ENCODE peak calls at places on chromosomes 12 and 14, in nine cellular contexts. One of them, this sample, is unnamed.

GRCh38 chr12:52018448-52019122 is 11.8 kb downstream of the TAMALIN start:
- DNase-seq in lung: no peak
- DNase-seq in astrocyte of the spinal cord: no peak
- DNase-seq in small intestine: no peak
- DNase-seq in neuronal stem cell: no peak
- DNase-seq in IMR-90: no peak
- DNase-seq in transverse colon: no peak
- DNase-seq in CD8-positive, alpha-beta memory T cell: no peak
- DNase-seq in AG09309: no peak
- DNase-seq in this sample: no peak

GRCh38 chr12:124259168-124260066 is 35.5 kb upstream of the RFLNA start:
- DNase-seq in lung: no peak
- DNase-seq in astrocyte of the spinal cord: no peak
- DNase-seq in small intestine: peak; percentile 10
- DNase-seq in neuronal stem cell: no peak
- DNase-seq in IMR-90: no peak
- DNase-seq in transverse colon: no peak
- DNase-seq in CD8-positive, alpha-beta memory T cell: no peak
- DNase-seq in AG09309: no peak
- DNase-seq in this sample: no peak

GRCh38 chr14:104145826-104146642 is 7.6 kb downstream of the KIF26A start:
- DNase-seq in lung: no peak
- DNase-seq in astrocyte of the spinal cord: no peak
- DNase-seq in small intestine: no peak
- DNase-seq in neuronal stem cell: no peak
- DNase-seq in IMR-90: no peak
- DNase-seq in transverse colon: no peak
- DNase-seq in CD8-positive, alpha-beta memory T cell: no peak
- DNase-seq in AG09309: no peak
- DNase-seq in this sample: no peak

GRCh38 chr14:73231874-73232851 is 5.1 kb upstream of the PAPLN start:
- DNase-seq in lung: no peak
- DNase-seq in astrocyte of the spinal cord: no peak
- DNase-seq in small intestine: no peak
- DNase-seq in neuronal stem cell: no peak
- DNase-seq in IMR-90: no peak
- DNase-seq in transverse colon: no peak
- DNase-seq in CD8-positive, alpha-beta memory T cell: no peak
- DNase-seq in AG09309: no peak
- DNase-seq in this sample: no peak

GRCh38 chr12:71661977-71662522 is 1.6 kb downstream of the ZFC3H1 start:
- DNase-seq in lung: no peak
- DNase-seq in astrocyte of the spinal cord: peak; percentile 30
- DNase-seq in small intestine: peak; percentile 45
- DNase-seq in neuronal stem cell: no peak
- DNase-seq in IMR-90: peak; percentile 84
- DNase-seq in transverse colon: no peak
- DNase-seq in CD8-positive, alpha-beta memory T cell: no peak
- DNase-seq in AG09309: no peak
- DNase-seq in this sample: no peak

GRCh38 chr12:42237853-42238239 is 202 bp downstream of the YAF2 start:
- DNase-seq in lung: no peak
- DNase-seq in astrocyte of the spinal cord: no peak
- DNase-seq in small intestine: no peak
- DNase-seq in neuronal stem cell: no peak
- DNase-seq in IMR-90: no peak
- DNase-seq in transverse colon: no peak
- DNase-seq in CD8-positive, alpha-beta memory T cell: no peak
- DNase-seq in AG09309: no peak
- DNase-seq in this sample: no peak

GRCh38 chr12:75977952-75978671 is 53.5 kb downstream of the PHLDA1 start:
- DNase-seq in lung: peak; percentile 71
- DNase-seq in astrocyte of the spinal cord: peak; percentile 99
- DNase-seq in small intestine: peak; percentile 98
- DNase-seq in neuronal stem cell: peak; percentile 33
- DNase-seq in IMR-90: peak; percentile 100
- DNase-seq in transverse colon: peak; percentile 75
- DNase-seq in CD8-positive, alpha-beta memory T cell: peak; percentile 29
- DNase-seq in AG09309: peak; percentile 99
- DNase-seq in this sample: no peak

GRCh38 chr12:70576341-70577282 is 60.6 kb downstream of the PTPRB start:
- DNase-seq in lung: no peak
- DNase-seq in astrocyte of the spinal cord: peak; percentile 85
- DNase-seq in small intestine: peak; percentile 78
- DNase-seq in neuronal stem cell: peak; percentile 57
- DNase-seq in IMR-90: peak; percentile 85
- DNase-seq in transverse colon: no peak
- DNase-seq in CD8-positive, alpha-beta memory T cell: peak; percentile 35
- DNase-seq in AG09309: peak; percentile 85
- DNase-seq in this sample: peak; percentile 51

GRCh38 chr14:90495357-90496276 is 98.8 kb downstream of the CALM1 start:
- DNase-seq in lung: no peak
- DNase-seq in astrocyte of the spinal cord: peak; percentile 74
- DNase-seq in small intestine: peak; percentile 59
- DNase-seq in neuronal stem cell: peak; percentile 88
- DNase-seq in IMR-90: peak; percentile 75
- DNase-seq in transverse colon: peak; percentile 43
- DNase-seq in CD8-positive, alpha-beta memory T cell: peak; percentile 37
- DNase-seq in AG09309: peak; percentile 16
- DNase-seq in this sample: peak; percentile 44

GRCh38 chr14:80215756-80216581 is 4.7 kb upstream of the DIO2 start:
- DNase-seq in lung: no peak
- DNase-seq in astrocyte of the spinal cord: peak; percentile 21
- DNase-seq in small intestine: no peak
- DNase-seq in neuronal stem cell: no peak
- DNase-seq in IMR-90: peak; percentile 49
- DNase-seq in transverse colon: peak; percentile 11
- DNase-seq in CD8-positive, alpha-beta memory T cell: no peak
- DNase-seq in AG09309: no peak
- DNase-seq in this sample: no peak

GRCh38 chr14:37413504-37414003 is 181.5 kb downstream of the FOXA1 start:
- DNase-seq in lung: no peak
- DNase-seq in astrocyte of the spinal cord: no peak
- DNase-seq in small intestine: no peak
- DNase-seq in neuronal stem cell: no peak
- DNase-seq in IMR-90: no peak
- DNase-seq in transverse colon: no peak
- DNase-seq in CD8-positive, alpha-beta memory T cell: no peak
- DNase-seq in AG09309: no peak
- DNase-seq in this sample: peak; percentile 96

GRCh38 chr14:95033851-95034622 is 123.3 kb downstream of the DICER1 start:
- DNase-seq in lung: peak; percentile 24
- DNase-seq in astrocyte of the spinal cord: no peak
- DNase-seq in small intestine: no peak
- DNase-seq in neuronal stem cell: no peak
- DNase-seq in IMR-90: no peak
- DNase-seq in transverse colon: no peak
- DNase-seq in CD8-positive, alpha-beta memory T cell: no peak
- DNase-seq in AG09309: no peak
- DNase-seq in this sample: no peak

GRCh38 chr14:98182385-98183055 is 1089.5 kb downstream of the BCL11B start:
- DNase-seq in lung: no peak
- DNase-seq in astrocyte of the spinal cord: peak; percentile 61
- DNase-seq in small intestine: no peak
- DNase-seq in neuronal stem cell: no peak
- DNase-seq in IMR-90: no peak
- DNase-seq in transverse colon: no peak
- DNase-seq in CD8-positive, alpha-beta memory T cell: no peak
- DNase-seq in AG09309: no peak
- DNase-seq in this sample: no peak

GRCh38 chr12:82862069-82862841 is 175.5 kb downstream of the TMTC2 start:
- DNase-seq in lung: no peak
- DNase-seq in astrocyte of the spinal cord: peak; percentile 43
- DNase-seq in small intestine: no peak
- DNase-seq in neuronal stem cell: no peak
- DNase-seq in IMR-90: peak; percentile 2
- DNase-seq in transverse colon: no peak
- DNase-seq in CD8-positive, alpha-beta memory T cell: no peak
- DNase-seq in AG09309: peak; percentile 55
- DNase-seq in this sample: peak; percentile 2

GRCh38 chr14:72604133-72604532 is 289.8 kb downstream of the DPF3 start:
- DNase-seq in lung: no peak
- DNase-seq in astrocyte of the spinal cord: no peak
- DNase-seq in small intestine: no peak
- DNase-seq in neuronal stem cell: no peak
- DNase-seq in IMR-90: no peak
- DNase-seq in transverse colon: no peak
- DNase-seq in CD8-positive, alpha-beta memory T cell: no peak
- DNase-seq in AG09309: no peak
- DNase-seq in this sample: no peak

GRCh38 chr14:89027097-89027740 is 202.8 kb downstream of the TTC8 start:
- DNase-seq in lung: peak; percentile 43
- DNase-seq in astrocyte of the spinal cord: peak; percentile 41
- DNase-seq in small intestine: peak; percentile 54
- DNase-seq in neuronal stem cell: peak; percentile 57
- DNase-seq in IMR-90: peak; percentile 33
- DNase-seq in transverse colon: peak; percentile 55
- DNase-seq in CD8-positive, alpha-beta memory T cell: peak; percentile 56
- DNase-seq in AG09309: no peak
- DNase-seq in this sample: no peak

GRCh38 chr14:23285530-23286019 is 357 bp downstream of the HOMEZ start:
- DNase-seq in lung: no peak
- DNase-seq in astrocyte of the spinal cord: no peak
- DNase-seq in small intestine: no peak
- DNase-seq in neuronal stem cell: no peak
- DNase-seq in IMR-90: no peak
- DNase-seq in transverse colon: peak; percentile 27
- DNase-seq in CD8-positive, alpha-beta memory T cell: no peak
- DNase-seq in AG09309: no peak
- DNase-seq in this sample: no peak

GRCh38 chr12:65685514-65685913 is 138.8 kb upstream of the HMGA2 start:
- DNase-seq in lung: no peak
- DNase-seq in astrocyte of the spinal cord: peak; percentile 44
- DNase-seq in small intestine: peak; percentile 25
- DNase-seq in neuronal stem cell: no peak
- DNase-seq in IMR-90: peak; percentile 43
- DNase-seq in transverse colon: no peak
- DNase-seq in CD8-positive, alpha-beta memory T cell: no peak
- DNase-seq in AG09309: peak; percentile 16
- DNase-seq in this sample: no peak

GRCh38 chr12:67091204-67091603 is 178.0 kb upstream of the CAND1 start:
- DNase-seq in lung: no peak
- DNase-seq in astrocyte of the spinal cord: no peak
- DNase-seq in small intestine: no peak
- DNase-seq in neuronal stem cell: no peak
- DNase-seq in IMR-90: no peak
- DNase-seq in transverse colon: no peak
- DNase-seq in CD8-positive, alpha-beta memory T cell: no peak
- DNase-seq in AG09309: no peak
- DNase-seq in this sample: no peak

GRCh38 chr12:6615802-6616201 is 8.6 kb upstream of the CHD4 start:
- DNase-seq in lung: no peak
- DNase-seq in astrocyte of the spinal cord: no peak
- DNase-seq in small intestine: no peak
- DNase-seq in neuronal stem cell: no peak
- DNase-seq in IMR-90: no peak
- DNase-seq in transverse colon: no peak
- DNase-seq in CD8-positive, alpha-beta memory T cell: no peak
- DNase-seq in AG09309: no peak
- DNase-seq in this sample: no peak

GRCh38 chr12:116922194-116922897 is 11.6 kb downstream of the FBXW8 start:
- DNase-seq in lung: no peak
- DNase-seq in astrocyte of the spinal cord: peak; percentile 14
- DNase-seq in small intestine: no peak
- DNase-seq in neuronal stem cell: no peak
- DNase-seq in IMR-90: peak; percentile 19
- DNase-seq in transverse colon: no peak
- DNase-seq in CD8-positive, alpha-beta memory T cell: peak; percentile 15
- DNase-seq in AG09309: no peak
- DNase-seq in this sample: no peak

GRCh38 chr14:32077081-32078029 is at the start of gene ARHGAP5:
- DNase-seq in lung: peak; percentile 38
- DNase-seq in astrocyte of the spinal cord: peak; percentile 54
- DNase-seq in small intestine: no peak
- DNase-seq in neuronal stem cell: peak; percentile 67
- DNase-seq in IMR-90: peak; percentile 14
- DNase-seq in transverse colon: peak; percentile 51
- DNase-seq in CD8-positive, alpha-beta memory T cell: peak; percentile 51
- DNase-seq in AG09309: no peak
- DNase-seq in this sample: no peak
- H3K4me3 ChIP-seq in lung: peak within 1 kb of the TSS; percentile 97
- H3K4me3 ChIP-seq in astrocyte of the spinal cord: peak within 1 kb of the TSS; percentile 96
- H3K4me3 ChIP-seq in small intestine: peak within 1 kb of the TSS; percentile 85
- H3K4me3 ChIP-seq in neuronal stem cell: peak within 1 kb of the TSS; percentile 100
- H3K4me3 ChIP-seq in IMR-90: peak within 1 kb of the TSS; percentile 78
- H3K4me3 ChIP-seq in transverse colon: peak within 1 kb of the TSS; percentile 95
- H3K4me3 ChIP-seq in CD8-positive, alpha-beta memory T cell: peak within 1 kb of the TSS; percentile 89
- H3K4me3 ChIP-seq in AG09309: peak within 1 kb of the TSS; percentile 90
- H3K4me3 ChIP-seq in this sample: peak within 1 kb of the TSS; percentile 73

GRCh38 chr12:132492522-132492921 is 2.6 kb downstream of the FBRSL1 start:
- DNase-seq in lung: no peak
- DNase-seq in astrocyte of the spinal cord: no peak
- DNase-seq in small intestine: no peak
- DNase-seq in neuronal stem cell: no peak
- DNase-seq in IMR-90: no peak
- DNase-seq in transverse colon: peak; percentile 35
- DNase-seq in CD8-positive, alpha-beta memory T cell: no peak
- DNase-seq in AG09309: no peak
- DNase-seq in this sample: no peak
- H3K4me3 ChIP-seq in lung: no peak overlapping the region
- H3K4me3 ChIP-seq in astrocyte of the spinal cord: no peak overlapping the region
- H3K4me3 ChIP-seq in small intestine: peak overlapping the region; percentile 86
- H3K4me3 ChIP-seq in neuronal stem cell: no peak overlapping the region
- H3K4me3 ChIP-seq in IMR-90: no peak overlapping the region
- H3K4me3 ChIP-seq in transverse colon: no peak overlapping the region
- H3K4me3 ChIP-seq in CD8-positive, alpha-beta memory T cell: peak overlapping the region; percentile 86
- H3K4me3 ChIP-seq in AG09309: no peak overlapping the region
- H3K4me3 ChIP-seq in this sample: peak overlapping the region; percentile 93

DNA sequence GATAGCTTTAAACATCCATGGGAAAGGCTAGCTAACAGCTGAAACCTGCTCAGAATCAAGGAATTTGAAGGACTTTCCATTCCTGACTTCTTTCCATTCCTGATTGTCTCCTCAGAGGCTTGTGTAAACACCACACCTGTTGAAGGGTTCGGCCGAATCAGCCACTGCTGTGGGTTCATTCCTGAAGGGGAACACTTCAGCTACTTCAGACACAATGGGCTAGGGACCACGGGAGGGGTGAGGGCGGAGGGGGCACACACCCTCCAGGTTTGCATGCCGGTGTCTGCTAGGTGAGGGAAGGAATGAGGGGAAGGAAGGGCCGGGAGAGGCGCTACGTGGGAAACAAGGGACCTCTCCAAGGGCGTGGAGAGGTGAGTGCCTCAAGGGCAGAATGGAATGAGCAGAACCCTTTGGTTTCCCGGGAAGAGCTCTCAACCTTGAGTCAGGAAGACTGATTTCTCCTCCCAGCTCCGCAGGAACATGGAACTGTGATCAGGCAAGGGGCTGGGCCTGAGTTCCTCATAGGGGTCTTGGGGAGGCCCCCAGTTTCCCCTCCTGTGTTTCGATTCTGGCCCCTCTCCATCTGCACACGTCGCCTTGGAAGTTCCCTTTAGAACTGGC is 1.4 kb downstream of the GPRC5A start:
- DNase-seq in lung: peak; percentile 87
- DNase-seq in astrocyte of the spinal cord: no peak
- DNase-seq in small intestine: peak; percentile 60
- DNase-seq in neuronal stem cell: no peak
- DNase-seq in IMR-90: no peak
- DNase-seq in transverse colon: peak; percentile 39
- DNase-seq in CD8-positive, alpha-beta memory T cell: no peak
- DNase-seq in AG09309: no peak
- DNase-seq in this sample: no peak
- H3K4me3 ChIP-seq in lung: peak overlapping the region; percentile 36
- H3K4me3 ChIP-seq in astrocyte of the spinal cord: peak overlapping the region; percentile 56
- H3K4me3 ChIP-seq in small intestine: peak overlapping the region; percentile 83
- H3K4me3 ChIP-seq in neuronal stem cell: no peak overlapping the region
- H3K4me3 ChIP-seq in IMR-90: peak overlapping the region; percentile 72
- H3K4me3 ChIP-seq in transverse colon: peak overlapping the region; percentile 41
- H3K4me3 ChIP-seq in CD8-positive, alpha-beta memory T cell: no peak overlapping the region
- H3K4me3 ChIP-seq in AG09309: peak overlapping the region; percentile 52
- H3K4me3 ChIP-seq in this sample: no peak overlapping the region

GRCh38 chr14:74608959-74609611 is 3.0 kb downstream of the LTBP2 start:
- DNase-seq in lung: peak; percentile 85
- DNase-seq in astrocyte of the spinal cord: peak; percentile 87
- DNase-seq in small intestine: peak; percentile 76
- DNase-seq in neuronal stem cell: peak; percentile 88
- DNase-seq in IMR-90: peak; percentile 89
- DNase-seq in transverse colon: peak; percentile 87
- DNase-seq in CD8-positive, alpha-beta memory T cell: peak; percentile 82
- DNase-seq in AG09309: no peak
- DNase-seq in this sample: peak; percentile 63
- H3K4me3 ChIP-seq in lung: no peak overlapping the region
- H3K4me3 ChIP-seq in astrocyte of the spinal cord: peak overlapping the region; percentile 74
- H3K4me3 ChIP-seq in small intestine: no peak overlapping the region
- H3K4me3 ChIP-seq in neuronal stem cell: no peak overlapping the region
- H3K4me3 ChIP-seq in IMR-90: no peak overlapping the region
- H3K4me3 ChIP-seq in transverse colon: no peak overlapping the region
- H3K4me3 ChIP-seq in CD8-positive, alpha-beta memory T cell: no peak overlapping the region
- H3K4me3 ChIP-seq in AG09309: peak overlapping the region; percentile 76
- H3K4me3 ChIP-seq in this sample: no peak overlapping the region